ENCODE peak calls at places on chromosomes 13 and 19, in six cellular contexts. N, M, H, T, O and R are unnamed samples.
A peak's percentile ranks its signal among the peaks of the same experiment; 100 is the strongest.

GRCh38 chr13:40060318-40061007 is 405.0 kb downstream of the COG6 start:
- DNase-seq in H (peak; percentile 97), O (no peak), M (peak; percentile 12), N (peak; percentile 22), T (no peak), R (peak; percentile 93)

GRCh38 chr13:50575138-50575537 is 268.4 kb downstream of the DLEU7 start:
- DNase-seq in H (no peak), T (no peak), M (no peak), N (no peak), O (no peak), R (no peak)

GRCh38 chr13:102878491-102878890 is 32.7 kb downstream of the ERCC5 start:
- DNase-seq in H (no peak), M (no peak), O (no peak), N (no peak), T (peak; percentile 76), R (no peak)

GRCh38 chr19:55406869-55407624 is 541 bp downstream of the UBE2S start:
- DNase-seq in T (no peak), H (peak; percentile 42), N (no peak), O (no peak), M (no peak), R (no peak)

GRCh38 chr19:3478409-3479176 is 1.7 kb downstream of the SMIM24 start:
- DNase-seq in T (no peak), O (no peak), H (no peak), M (no peak), N (no peak), R (no peak)

GRCh38 chr13:79966502-79966901 is 374.4 kb downstream of the SPRY2 start:
- DNase-seq in O (no peak), T (no peak), N (no peak), M (no peak), H (no peak), R (no peak)

GRCh38 chr19:46350029-46350757 is 3.3 kb downstream of the PPP5C start:
- DNase-seq in N (peak; percentile 27), H (no peak), T (no peak), O (no peak), M (no peak), R (no peak)

GRCh38 chr13:61880576-61881283 is 465.1 kb upstream of the PCDH20 start:
- DNase-seq in O (no peak), N (no peak), T (peak; percentile 5), M (no peak), H (no peak), R (no peak)

GRCh38 chr19:46428278-46429141 is at the start of gene PNMA8C:
- DNase-seq in H (peak; percentile 68), N (peak; percentile 80), O (no peak), T (peak; percentile 63), M (no peak), R (no peak)

GRCh38 chr13:40275636-40276035 is 390.8 kb downstream of the FOXO1 start:
- DNase-seq in O (no peak), N (no peak), T (no peak), H (no peak), M (no peak), R (peak; percentile 34)

DNA sequence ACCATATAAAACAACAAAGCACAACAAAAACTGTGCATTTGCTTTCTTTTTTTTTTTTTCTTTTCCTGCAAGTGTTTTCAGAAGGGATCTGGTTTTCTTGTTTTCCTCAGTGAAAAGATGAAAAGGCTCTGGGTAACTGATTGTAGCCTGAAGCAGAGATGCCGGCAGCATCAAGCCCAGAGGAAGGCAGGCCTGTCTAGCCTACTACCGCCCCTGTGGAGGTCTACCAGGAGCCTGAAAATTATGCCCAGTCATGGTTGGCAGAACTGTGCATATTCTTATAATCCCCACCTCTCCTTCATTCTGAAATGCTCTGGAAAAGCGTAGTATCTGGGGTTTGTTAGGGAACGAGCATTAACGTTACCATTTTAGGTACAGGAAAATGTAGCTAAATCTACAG is 32.6 kb upstream of the MEDAG start:
- DNase-seq in M (no peak), N (no peak), O (no peak), H (no peak), T (peak; percentile 19), R (no peak)
- H3K4me3 ChIP-seq in M (no peak overlapping the region), N (no peak overlapping the region), O (no peak overlapping the region), H (no peak overlapping the region), T (no peak overlapping the region), R (no peak overlapping the region)

GRCh38 chr13:77510156-77510555 is 25.4 kb upstream of the SCEL start:
- DNase-seq in H (no peak), O (no peak), T (no peak), M (no peak), N (no peak), R (no peak)

GRCh38 chr13:77503398-77503797 is 32.1 kb upstream of the SCEL start:
- DNase-seq in N (no peak), O (no peak), M (no peak), H (no peak), T (no peak), R (no peak)

GRCh38 chr13:77509221-77509620 is 26.3 kb upstream of the SCEL start:
- DNase-seq in H (no peak), N (no peak), O (no peak), T (peak; percentile 8), M (no peak), R (no peak)

GRCh38 chr13:77507931-77508776 is 27.4 kb upstream of the SCEL start:
- DNase-seq in T (peak; percentile 49), O (no peak), N (no peak), M (no peak), H (no peak), R (peak; percentile 10)

DNA sequence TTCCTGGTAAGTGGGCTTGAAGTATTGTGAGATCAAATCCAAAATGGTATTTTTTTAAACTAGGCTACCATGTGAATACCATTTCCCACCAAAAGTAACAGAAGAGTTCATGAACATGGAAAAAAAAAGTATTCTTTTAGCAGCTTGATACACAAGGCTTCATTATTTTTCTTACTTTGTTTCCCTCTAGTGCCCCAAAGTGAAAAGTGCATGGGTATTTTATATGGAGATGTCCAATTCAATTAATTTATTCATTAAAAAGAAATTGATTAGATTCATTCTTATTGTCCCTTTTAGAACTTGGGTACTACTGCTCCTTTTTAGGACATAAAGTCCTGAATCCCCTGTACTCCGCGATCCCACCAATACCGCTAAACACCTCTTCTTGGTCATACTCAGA is 28.6 kb upstream of the SCEL start:
- DNase-seq in N (no peak), T (no peak), M (no peak), H (no peak), O (no peak), R (no peak)
- TF ChIP-seq CTCF in N (peak; percentile 23), T (peak; percentile 19), M (no peak), H (no peak), O (peak; percentile 30), R (no peak)

GRCh38 chr19:15404097-15404779 is 14.6 kb downstream of the AKAP8L start:
- DNase-seq in T (no peak), N (no peak), H (no peak), O (no peak), M (no peak), R (no peak)
- H3K4me3 ChIP-seq in T (no peak overlapping the region), N (no peak overlapping the region), H (no peak overlapping the region), O (peak overlapping the region; percentile 3), M (no peak overlapping the region), R (no peak overlapping the region)

GRCh38 chr13:46582190-46582589 is 29.2 kb downstream of the LRCH1 start:
- DNase-seq in O (no peak), M (no peak), T (no peak), H (no peak), N (no peak), R (no peak)
- TF ChIP-seq CTCF in O (no peak), M (no peak), T (no peak), H (no peak), N (no peak), R (no peak)

GRCh38 chr19:30228113-30228725 is 144.0 kb upstream of the ZNF536 start:
- DNase-seq in H (no peak), O (no peak), M (no peak), N (no peak), T (no peak), R (no peak)

GRCh38 chr19:30229524-30230174 is 142.5 kb upstream of the ZNF536 start:
- DNase-seq in T (peak; percentile 4), M (no peak), N (no peak), O (no peak), H (no peak), R (no peak)

GRCh38 chr19:30233375-30233774 is 138.8 kb upstream of the ZNF536 start:
- DNase-seq in T (no peak), N (no peak), H (no peak), O (no peak), M (no peak), R (no peak)

GRCh38 chr19:30228726-30229523 is 143.3 kb upstream of the ZNF536 start:
- DNase-seq in O (no peak), M (no peak), T (peak; percentile 6), H (no peak), N (no peak), R (no peak)

DNA sequence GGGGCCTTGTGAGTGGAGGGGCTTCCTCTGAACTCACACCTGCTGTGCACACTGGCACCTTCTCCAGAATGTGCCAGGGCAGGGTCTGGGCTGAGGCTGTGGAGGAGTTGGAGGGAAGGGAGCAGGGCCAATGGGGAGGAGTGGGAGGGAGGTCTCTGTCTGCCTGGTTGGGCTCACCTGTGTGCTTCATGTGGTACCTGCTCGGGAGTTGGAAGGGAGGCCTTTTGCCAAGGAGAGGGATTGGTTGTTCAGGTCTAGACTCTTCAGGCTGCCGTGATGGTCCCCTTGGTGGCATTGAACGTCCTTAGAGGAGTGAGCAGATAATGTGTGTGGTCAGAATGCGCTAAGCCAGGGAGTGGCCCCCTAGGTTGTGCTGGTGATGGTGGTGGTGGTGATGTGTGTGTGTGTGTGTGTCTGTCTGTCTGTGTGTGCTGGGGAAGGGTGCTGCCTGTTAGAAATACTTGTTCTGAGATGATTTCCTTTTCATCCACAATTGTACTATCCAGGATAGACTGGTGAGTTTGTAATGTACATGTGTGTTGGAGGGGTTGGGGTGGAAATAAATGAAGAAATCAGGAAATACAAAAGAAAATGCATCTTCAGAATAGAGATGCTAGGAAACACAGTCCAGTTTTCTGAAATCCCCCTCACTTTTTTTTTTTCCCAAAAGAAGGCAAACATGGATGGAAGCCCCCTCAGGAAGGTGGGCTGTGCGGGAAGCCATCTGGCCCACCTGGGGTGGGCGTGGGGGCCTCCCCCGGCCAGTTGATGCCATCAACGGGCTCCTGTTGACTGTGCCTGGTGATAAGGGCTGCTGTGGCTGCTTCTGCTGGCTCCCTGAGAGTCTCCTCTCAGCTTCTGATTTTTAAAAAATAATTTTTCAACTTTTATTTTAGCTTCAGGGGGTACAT is 140.5 kb upstream of the ZNF536 start:
- DNase-seq in N (no peak), H (no peak), M (no peak), O (no peak), T (no peak), R (no peak)
- H3K4me3 ChIP-seq in N (no peak overlapping the region), H (no peak overlapping the region), M (no peak overlapping the region), O (no peak overlapping the region), T (no peak overlapping the region), R (no peak overlapping the region)